ENCODE peak calls at places on chromosome 3, in ten cellular contexts. P is uterus, T is ascending aorta, L is fibroblast of lung, K is psoas muscle, I is esophagus squamous epithelium, E is A549, X is H1, R is caudate nucleus, H is upper lobe of left lung. C is an unnamed sample.

GRCh38 chr3:187130346-187131066 is 8.8 kb downstream of the RPL39L start:
- DNase-seq in P (no peak), T (no peak), L (peak; percentile 75), K (no peak), I (no peak), E (no peak), X (no peak), R (no peak), H (no peak), C (no peak)

GRCh38 chr3:46882377-46883015 is 5.0 kb downstream of the PTH1R start:
- DNase-seq in P (peak; percentile 57), T (no peak), L (peak; percentile 4), K (no peak), I (no peak), E (no peak), X (peak; percentile 78), R (peak; percentile 45), H (peak; percentile 85), C (peak; percentile 48)

GRCh38 chr3:114406286-114406685 is 112.5 kb downstream of the TIGIT start:
- DNase-seq in P (no peak), T (no peak), L (no peak), K (no peak), I (no peak), E (no peak), X (no peak), R (no peak), H (no peak), C (no peak)

GRCh38 chr3:150275946-150276345 is 132.2 kb upstream of the TSC22D2 start:
- DNase-seq in P (no peak), T (no peak), L (peak; percentile 45), K (no peak), I (no peak), E (no peak), X (no peak), R (no peak), H (no peak), C (no peak)

GRCh38 chr3:84600703-84601225 is 358.0 kb upstream of the CADM2 start:
- DNase-seq in P (no peak), T (no peak), L (no peak), K (no peak), I (no peak), E (no peak), X (no peak), R (no peak), H (no peak), C (no peak)

GRCh38 chr3:4504340-4505261 is 11.5 kb downstream of the ITPR1 start:
- DNase-seq in P (peak; percentile 59), T (no peak), L (no peak), K (no peak), I (no peak), E (no peak), X (no peak), R (no peak), H (no peak), C (no peak)

GRCh38 chr3:32934150-32934742 is 17.2 kb upstream of the CCR4 start:
- DNase-seq in P (no peak), T (peak; percentile 51), L (no peak), K (no peak), I (no peak), E (no peak), X (no peak), R (no peak), H (no peak), C (peak; percentile 28)

GRCh38 chr3:45915518-45916231 is 27.6 kb upstream of the CXCR6 start:
- DNase-seq in P (no peak), T (no peak), L (peak; percentile 90), K (no peak), I (no peak), E (peak; percentile 16), X (no peak), R (no peak), H (peak; percentile 60), C (peak; percentile 59)

GRCh38 chr3:193605876-193606275 is 12.9 kb downstream of the OPA1 start:
- DNase-seq in P (peak; percentile 34), T (peak; percentile 66), L (peak; percentile 50), K (no peak), I (no peak), E (peak; percentile 44), X (peak; percentile 68), R (no peak), H (no peak), C (peak; percentile 82)

GRCh38 chr3:187952849-187953248 is 201.1 kb upstream of the LPP start:
- DNase-seq in P (no peak), T (no peak), L (peak; percentile 32), K (no peak), I (no peak), E (no peak), X (no peak), R (no peak), H (no peak), C (no peak)

GRCh38 chr3:149342413-149343340 is 9.2 kb upstream of the TM4SF18 start:
- DNase-seq in P (no peak), T (no peak), L (peak; percentile 94), K (no peak), I (no peak), E (no peak), X (no peak), R (no peak), H (no peak), C (no peak)

GRCh38 chr3:10487988-10488633 is 17.3 kb downstream of the ATP2B2 start:
- DNase-seq in P (no peak), T (no peak), L (no peak), K (no peak), I (no peak), E (no peak), X (no peak), R (no peak), H (no peak), C (no peak)

GRCh38 chr3:196620228-196620627 is 19.3 kb upstream of the NRROS start:
- DNase-seq in P (no peak), T (peak; percentile 73), L (peak; percentile 56), K (peak; percentile 37), I (no peak), E (no peak), X (no peak), R (no peak), H (no peak), C (no peak)
- H3K27ac ChIP-seq in P (no peak overlapping the region), T (no peak overlapping the region), L (no peak overlapping the region), K (peak overlapping the region; percentile 16), I (peak overlapping the region; percentile 69), E (no peak overlapping the region), X (no peak overlapping the region), R (peak overlapping the region; percentile 12), H (peak overlapping the region; percentile 71), C (peak overlapping the region; percentile 56)

DNA sequence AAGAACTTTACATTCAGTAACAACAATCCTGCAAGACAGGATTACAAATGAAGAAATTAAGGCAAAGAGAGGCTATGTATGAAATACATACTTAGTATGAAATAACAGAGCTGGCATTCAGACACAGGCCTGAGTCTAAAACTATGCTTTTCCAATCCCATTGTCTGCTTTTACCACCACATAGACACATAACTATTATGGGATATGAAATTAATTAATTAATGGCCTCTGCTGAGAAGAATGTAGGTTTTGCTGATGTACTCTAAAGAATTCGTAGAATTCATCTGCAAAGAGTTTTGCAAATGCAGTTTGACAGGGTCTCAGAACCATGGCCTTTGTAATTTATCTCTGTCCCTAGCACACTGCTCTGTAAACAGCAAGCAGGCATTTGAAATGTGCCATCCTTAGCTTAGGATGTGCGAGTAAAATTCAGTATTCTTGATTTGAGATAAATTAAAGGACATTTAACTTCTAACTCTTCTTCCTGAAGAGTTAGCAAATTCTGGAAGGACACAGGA is 54.5 kb upstream of the BOC start:
- DNase-seq in P (no peak), T (no peak), L (peak; percentile 54), K (no peak), I (no peak), E (no peak), X (no peak), R (no peak), H (no peak), C (no peak)
- H3K27ac ChIP-seq in P (peak overlapping the region; percentile 60), T (no peak overlapping the region), L (no peak overlapping the region), K (no peak overlapping the region), I (peak overlapping the region; percentile 61), E (no peak overlapping the region), X (no peak overlapping the region), R (no peak overlapping the region), H (no peak overlapping the region), C (peak overlapping the region; percentile 68)

GRCh38 chr3:128480717-128481437 is 12.1 kb downstream of the GATA2 start:
- DNase-seq in P (peak; percentile 38), T (no peak), L (no peak), K (no peak), I (no peak), E (no peak), X (no peak), R (no peak), H (peak; percentile 77), C (no peak)
- H3K27ac ChIP-seq in P (peak overlapping the region; percentile 99), T (no peak overlapping the region), L (no peak overlapping the region), K (no peak overlapping the region), I (peak overlapping the region; percentile 42), E (no peak overlapping the region), X (no peak overlapping the region), R (no peak overlapping the region), H (peak overlapping the region; percentile 94), C (no peak overlapping the region)

DNA sequence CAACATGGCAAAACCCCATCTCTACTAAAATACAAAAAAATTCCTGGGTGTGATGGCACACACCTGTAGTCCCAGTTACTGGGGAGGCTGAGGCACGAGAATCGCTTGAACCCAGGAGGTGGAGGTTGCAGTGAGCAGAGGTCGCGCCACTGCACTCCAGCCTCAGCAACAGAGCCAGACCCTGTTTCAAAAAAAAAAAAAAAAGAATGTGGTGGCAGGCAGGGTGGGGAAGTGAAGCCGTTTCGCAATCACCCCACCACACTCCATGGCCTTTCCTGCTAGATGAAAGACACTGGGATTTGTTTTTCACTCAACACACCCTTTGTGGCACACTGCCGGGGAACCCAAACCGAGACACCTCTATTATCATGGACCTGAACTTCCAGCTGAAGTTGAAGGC is 172.3 kb upstream of the IQSEC1 start:
- DNase-seq in P (no peak), T (no peak), L (no peak), K (no peak), I (no peak), E (no peak), X (no peak), R (no peak), H (no peak), C (no peak)
- H3K27ac ChIP-seq in P (no peak overlapping the region), T (no peak overlapping the region), L (no peak overlapping the region), K (no peak overlapping the region), I (peak overlapping the region; percentile 68), E (no peak overlapping the region), X (no peak overlapping the region), R (no peak overlapping the region), H (no peak overlapping the region), C (no peak overlapping the region)

GRCh38 chr3:72738752-72739520 is 109.3 kb downstream of the SHQ1 start:
- DNase-seq in P (no peak), T (no peak), L (peak; percentile 24), K (peak; percentile 16), I (no peak), E (peak; percentile 86), X (peak; percentile 82), R (peak; percentile 59), H (peak; percentile 92), C (peak; percentile 74)
- H3K27ac ChIP-seq in P (no peak overlapping the region), T (no peak overlapping the region), L (no peak overlapping the region), K (no peak overlapping the region), I (peak overlapping the region; percentile 55), E (peak overlapping the region; percentile 80), X (no peak overlapping the region), R (peak overlapping the region; percentile 58), H (no peak overlapping the region), C (no peak overlapping the region)